ENCODE peak calls at places on chromosomes 11 and 22, in ten cellular contexts. One of them, this sample, is unnamed.

GRCh38 chr11:70381872-70382842 is 16.2 kb upstream of the CTTN start:
- DNase-seq in spleen: no peak
- DNase-seq in SK-N-SH: no peak
- DNase-seq in transverse colon: no peak
- DNase-seq in sigmoid colon: peak; percentile 56
- DNase-seq in HCT116: no peak
- DNase-seq in GM23338: peak; percentile 49
- DNase-seq in prostate gland: no peak
- DNase-seq in HepG2: no peak
- DNase-seq in endothelial cell of umbilical vein: no peak
- DNase-seq in this sample: no peak

GRCh38 chr11:2531987-2532703 is 87.3 kb downstream of the KCNQ1 start:
- DNase-seq in sigmoid colon: no peak
- DNase-seq in HepG2: no peak
- DNase-seq in spleen: peak; percentile 80
- DNase-seq in endothelial cell of umbilical vein: no peak
- DNase-seq in prostate gland: no peak
- DNase-seq in transverse colon: peak; percentile 8
- DNase-seq in GM23338: no peak
- DNase-seq in HCT116: no peak
- DNase-seq in SK-N-SH: no peak
- DNase-seq in this sample: no peak

GRCh38 chr11:57626895-57627294 is 22.8 kb downstream of the YPEL4 start:
- DNase-seq in HepG2: no peak
- DNase-seq in SK-N-SH: no peak
- DNase-seq in transverse colon: no peak
- DNase-seq in prostate gland: no peak
- DNase-seq in HCT116: no peak
- DNase-seq in sigmoid colon: no peak
- DNase-seq in endothelial cell of umbilical vein: no peak
- DNase-seq in spleen: no peak
- DNase-seq in GM23338: no peak
- DNase-seq in this sample: no peak

GRCh38 chr11:93744669-93745004 is 3.2 kb downstream of the C11orf54 start:
- DNase-seq in SK-N-SH: no peak
- DNase-seq in transverse colon: no peak
- DNase-seq in spleen: no peak
- DNase-seq in sigmoid colon: no peak
- DNase-seq in HepG2: peak; percentile 49
- DNase-seq in GM23338: no peak
- DNase-seq in prostate gland: peak; percentile 6
- DNase-seq in HCT116: no peak
- DNase-seq in endothelial cell of umbilical vein: no peak
- DNase-seq in this sample: no peak

GRCh38 chr11:116232364-116232801 is 540.4 kb downstream of the BUD13 start:
- DNase-seq in HCT116: no peak
- DNase-seq in spleen: peak; percentile 27
- DNase-seq in HepG2: no peak
- DNase-seq in transverse colon: peak; percentile 23
- DNase-seq in prostate gland: no peak
- DNase-seq in endothelial cell of umbilical vein: no peak
- DNase-seq in GM23338: no peak
- DNase-seq in SK-N-SH: no peak
- DNase-seq in sigmoid colon: peak; percentile 69
- DNase-seq in this sample: no peak

GRCh38 chr22:45537734-45538181 is 35.1 kb downstream of the FBLN1 start:
- DNase-seq in sigmoid colon: peak; percentile 90
- DNase-seq in HepG2: no peak
- DNase-seq in spleen: no peak
- DNase-seq in SK-N-SH: peak; percentile 66
- DNase-seq in transverse colon: peak; percentile 41
- DNase-seq in prostate gland: peak; percentile 90
- DNase-seq in endothelial cell of umbilical vein: no peak
- DNase-seq in GM23338: no peak
- DNase-seq in HCT116: no peak
- DNase-seq in this sample: no peak

GRCh38 chr11:6191733-6192132 is 7.3 kb upstream of the OR52W1 start:
- DNase-seq in GM23338: no peak
- DNase-seq in transverse colon: no peak
- DNase-seq in sigmoid colon: no peak
- DNase-seq in SK-N-SH: no peak
- DNase-seq in prostate gland: no peak
- DNase-seq in HCT116: no peak
- DNase-seq in endothelial cell of umbilical vein: no peak
- DNase-seq in spleen: no peak
- DNase-seq in HepG2: no peak
- DNase-seq in this sample: peak; percentile 69

GRCh38 chr22:50009765-50010675 is 2.5 kb downstream of the IL17REL start:
- DNase-seq in prostate gland: no peak
- DNase-seq in GM23338: no peak
- DNase-seq in HepG2: no peak
- DNase-seq in SK-N-SH: peak; percentile 44
- DNase-seq in spleen: no peak
- DNase-seq in HCT116: no peak
- DNase-seq in transverse colon: peak; percentile 5
- DNase-seq in endothelial cell of umbilical vein: no peak
- DNase-seq in sigmoid colon: peak; percentile 61
- DNase-seq in this sample: no peak

GRCh38 chr22:34437140-34437539 is 516.9 kb upstream of the LARGE1 start:
- DNase-seq in endothelial cell of umbilical vein: no peak
- DNase-seq in spleen: no peak
- DNase-seq in HCT116: no peak
- DNase-seq in SK-N-SH: no peak
- DNase-seq in sigmoid colon: no peak
- DNase-seq in prostate gland: peak; percentile 71
- DNase-seq in HepG2: no peak
- DNase-seq in transverse colon: no peak
- DNase-seq in GM23338: no peak
- DNase-seq in this sample: no peak

GRCh38 chr11:7204778-7205177 is 46.9 kb upstream of the SYT9 start:
- DNase-seq in prostate gland: no peak
- DNase-seq in SK-N-SH: no peak
- DNase-seq in sigmoid colon: no peak
- DNase-seq in endothelial cell of umbilical vein: peak; percentile 89
- DNase-seq in spleen: no peak
- DNase-seq in HCT116: no peak
- DNase-seq in transverse colon: no peak
- DNase-seq in HepG2: no peak
- DNase-seq in GM23338: no peak
- DNase-seq in this sample: no peak

GRCh38 chr11:116339306-116339705 is 433.5 kb downstream of the BUD13 start:
- DNase-seq in sigmoid colon: no peak
- DNase-seq in prostate gland: no peak
- DNase-seq in endothelial cell of umbilical vein: no peak
- DNase-seq in GM23338: no peak
- DNase-seq in HepG2: peak; percentile 86
- DNase-seq in spleen: no peak
- DNase-seq in HCT116: no peak
- DNase-seq in SK-N-SH: no peak
- DNase-seq in transverse colon: peak; percentile 20
- DNase-seq in this sample: no peak

GRCh38 chr22:41380993-41381328 is 781 bp upstream of the TEF start:
- DNase-seq in sigmoid colon: peak; percentile 96
- DNase-seq in GM23338: no peak
- DNase-seq in HCT116: peak; percentile 67
- DNase-seq in prostate gland: peak; percentile 68
- DNase-seq in SK-N-SH: no peak
- DNase-seq in spleen: no peak
- DNase-seq in HepG2: peak; percentile 83
- DNase-seq in transverse colon: peak; percentile 74
- DNase-seq in endothelial cell of umbilical vein: peak; percentile 62
- DNase-seq in this sample: no peak

GRCh38 chr11:119518746-119519382 is 95.9 kb upstream of the THY1 start:
- DNase-seq in GM23338: peak; percentile 84
- DNase-seq in sigmoid colon: no peak
- DNase-seq in transverse colon: no peak
- DNase-seq in endothelial cell of umbilical vein: peak; percentile 25
- DNase-seq in HepG2: no peak
- DNase-seq in prostate gland: no peak
- DNase-seq in SK-N-SH: no peak
- DNase-seq in HCT116: no peak
- DNase-seq in spleen: no peak
- DNase-seq in this sample: no peak

GRCh38 chr22:43828711-43829447 is 16.8 kb upstream of the EFCAB6 start:
- DNase-seq in prostate gland: no peak
- DNase-seq in spleen: peak; percentile 65
- DNase-seq in transverse colon: no peak
- DNase-seq in GM23338: peak; percentile 65
- DNase-seq in HCT116: no peak
- DNase-seq in sigmoid colon: peak; percentile 86
- DNase-seq in SK-N-SH: peak; percentile 61
- DNase-seq in endothelial cell of umbilical vein: no peak
- DNase-seq in HepG2: no peak
- DNase-seq in this sample: no peak
- TF ChIP-seq CTCF in prostate gland: no peak
- TF ChIP-seq CTCF in spleen: no peak
- TF ChIP-seq CTCF in transverse colon: no peak
- TF ChIP-seq CTCF in GM23338: no peak
- TF ChIP-seq CTCF in HCT116: peak; percentile 14
- TF ChIP-seq CTCF in sigmoid colon: no peak
- TF ChIP-seq CTCF in SK-N-SH: no peak
- TF ChIP-seq CTCF in endothelial cell of umbilical vein: no peak
- TF ChIP-seq CTCF in HepG2: peak; percentile 5
- TF ChIP-seq CTCF in this sample: no peak

GRCh38 chr22:39645532-39645931 is 75.0 kb downstream of the CACNA1I start:
- DNase-seq in HepG2: no peak
- DNase-seq in HCT116: no peak
- DNase-seq in transverse colon: no peak
- DNase-seq in SK-N-SH: peak; percentile 40
- DNase-seq in prostate gland: no peak
- DNase-seq in sigmoid colon: no peak
- DNase-seq in endothelial cell of umbilical vein: no peak
- DNase-seq in spleen: no peak
- DNase-seq in GM23338: no peak
- DNase-seq in this sample: no peak

GRCh38 chr22:39649500-39650089 is 79.0 kb downstream of the CACNA1I start:
- DNase-seq in sigmoid colon: no peak
- DNase-seq in HCT116: no peak
- DNase-seq in SK-N-SH: no peak
- DNase-seq in spleen: no peak
- DNase-seq in prostate gland: no peak
- DNase-seq in transverse colon: no peak
- DNase-seq in HepG2: no peak
- DNase-seq in GM23338: no peak
- DNase-seq in endothelial cell of umbilical vein: no peak
- DNase-seq in this sample: no peak

GRCh38 chr22:39643311-39644083 is 72.9 kb downstream of the CACNA1I start:
- DNase-seq in GM23338: no peak
- DNase-seq in HepG2: no peak
- DNase-seq in spleen: no peak
- DNase-seq in transverse colon: no peak
- DNase-seq in SK-N-SH: no peak
- DNase-seq in endothelial cell of umbilical vein: no peak
- DNase-seq in prostate gland: no peak
- DNase-seq in HCT116: no peak
- DNase-seq in sigmoid colon: no peak
- DNase-seq in this sample: no peak

GRCh38 chr22:39647836-39648500 is 77.4 kb downstream of the CACNA1I start:
- DNase-seq in HepG2: no peak
- DNase-seq in HCT116: no peak
- DNase-seq in endothelial cell of umbilical vein: no peak
- DNase-seq in spleen: no peak
- DNase-seq in prostate gland: no peak
- DNase-seq in GM23338: no peak
- DNase-seq in SK-N-SH: no peak
- DNase-seq in sigmoid colon: no peak
- DNase-seq in transverse colon: no peak
- DNase-seq in this sample: no peak

GRCh38 chr22:39646614-39647210 is 76.2 kb downstream of the CACNA1I start:
- DNase-seq in sigmoid colon: no peak
- DNase-seq in endothelial cell of umbilical vein: no peak
- DNase-seq in prostate gland: no peak
- DNase-seq in spleen: no peak
- DNase-seq in HCT116: no peak
- DNase-seq in GM23338: no peak
- DNase-seq in HepG2: no peak
- DNase-seq in SK-N-SH: no peak
- DNase-seq in transverse colon: no peak
- DNase-seq in this sample: no peak
- H3K27ac ChIP-seq in sigmoid colon: no peak overlapping the region
- H3K27ac ChIP-seq in endothelial cell of umbilical vein: no peak overlapping the region
- H3K27ac ChIP-seq in prostate gland: no peak overlapping the region
- H3K27ac ChIP-seq in spleen: no peak overlapping the region
- H3K27ac ChIP-seq in HCT116: no peak overlapping the region
- H3K27ac ChIP-seq in GM23338: no peak overlapping the region
- H3K27ac ChIP-seq in HepG2: no peak overlapping the region
- H3K27ac ChIP-seq in SK-N-SH: no peak overlapping the region
- H3K27ac ChIP-seq in transverse colon: no peak overlapping the region
- H3K27ac ChIP-seq in this sample: no peak overlapping the region

GRCh38 chr11:66329165-66329673 is 7.0 kb downstream of the RIN1 start:
- DNase-seq in GM23338: no peak
- DNase-seq in spleen: peak; percentile 28
- DNase-seq in HepG2: no peak
- DNase-seq in endothelial cell of umbilical vein: no peak
- DNase-seq in sigmoid colon: no peak
- DNase-seq in transverse colon: no peak
- DNase-seq in SK-N-SH: no peak
- DNase-seq in prostate gland: no peak
- DNase-seq in HCT116: no peak
- DNase-seq in this sample: no peak

GRCh38 chr11:66327171-66328035 is 8.8 kb downstream of the RIN1 start:
- DNase-seq in GM23338: no peak
- DNase-seq in HCT116: no peak
- DNase-seq in sigmoid colon: no peak
- DNase-seq in transverse colon: no peak
- DNase-seq in endothelial cell of umbilical vein: no peak
- DNase-seq in SK-N-SH: peak; percentile 33
- DNase-seq in prostate gland: no peak
- DNase-seq in HepG2: no peak
- DNase-seq in spleen: no peak
- DNase-seq in this sample: no peak

GRCh38 chr11:66326261-66327111 is 9.6 kb upstream of the CD248 start:
- DNase-seq in transverse colon: no peak
- DNase-seq in sigmoid colon: peak; percentile 82
- DNase-seq in HCT116: no peak
- DNase-seq in spleen: no peak
- DNase-seq in GM23338: no peak
- DNase-seq in HepG2: no peak
- DNase-seq in SK-N-SH: peak; percentile 79
- DNase-seq in endothelial cell of umbilical vein: no peak
- DNase-seq in prostate gland: no peak
- DNase-seq in this sample: no peak

GRCh38 chr11:66328036-66328306 is 8.3 kb downstream of the RIN1 start:
- DNase-seq in SK-N-SH: no peak
- DNase-seq in sigmoid colon: no peak
- DNase-seq in prostate gland: no peak
- DNase-seq in HepG2: no peak
- DNase-seq in spleen: no peak
- DNase-seq in transverse colon: peak; percentile 42
- DNase-seq in HCT116: no peak
- DNase-seq in endothelial cell of umbilical vein: no peak
- DNase-seq in GM23338: no peak
- DNase-seq in this sample: no peak

GRCh38 chr11:66328307-66329144 is 7.7 kb downstream of the RIN1 start:
- DNase-seq in HCT116: peak; percentile 54
- DNase-seq in endothelial cell of umbilical vein: peak; percentile 67
- DNase-seq in transverse colon: peak; percentile 82
- DNase-seq in prostate gland: peak; percentile 57
- DNase-seq in SK-N-SH: peak; percentile 93
- DNase-seq in sigmoid colon: peak; percentile 88
- DNase-seq in spleen: peak; percentile 93
- DNase-seq in GM23338: peak; percentile 91
- DNase-seq in HepG2: peak; percentile 71
- DNase-seq in this sample: peak; percentile 63
- TF ChIP-seq POLR2AphosphoS5 in HCT116: peak; percentile 15
- TF ChIP-seq POLR2AphosphoS5 in endothelial cell of umbilical vein: peak; percentile 14
- TF ChIP-seq POLR2AphosphoS5 in transverse colon: peak; percentile 6
- TF ChIP-seq POLR2AphosphoS5 in prostate gland: peak; percentile 79
- TF ChIP-seq POLR2AphosphoS5 in SK-N-SH: no peak
- TF ChIP-seq POLR2AphosphoS5 in sigmoid colon: no peak
- TF ChIP-seq POLR2AphosphoS5 in spleen: peak; percentile 81
- TF ChIP-seq POLR2AphosphoS5 in GM23338: no peak
- TF ChIP-seq POLR2AphosphoS5 in HepG2: no peak
- TF ChIP-seq POLR2AphosphoS5 in this sample: no peak

GRCh38 chr11:124745835-124746620 is 6.0 kb downstream of the VSIG2 start:
- DNase-seq in sigmoid colon: no peak
- DNase-seq in spleen: peak; percentile 89
- DNase-seq in GM23338: peak; percentile 80
- DNase-seq in HepG2: no peak
- DNase-seq in transverse colon: peak; percentile 68
- DNase-seq in SK-N-SH: no peak
- DNase-seq in HCT116: no peak
- DNase-seq in endothelial cell of umbilical vein: no peak
- DNase-seq in prostate gland: no peak
- DNase-seq in this sample: peak; percentile 24
- TF ChIP-seq CTCF in sigmoid colon: no peak
- TF ChIP-seq CTCF in spleen: no peak
- TF ChIP-seq CTCF in GM23338: peak; percentile 19
- TF ChIP-seq CTCF in HepG2: peak; percentile 45
- TF ChIP-seq CTCF in transverse colon: peak; percentile 26
- TF ChIP-seq CTCF in SK-N-SH: no peak
- TF ChIP-seq CTCF in HCT116: peak; percentile 26
- TF ChIP-seq CTCF in endothelial cell of umbilical vein: peak; percentile 42
- TF ChIP-seq CTCF in prostate gland: peak; percentile 43
- TF ChIP-seq CTCF in this sample: no peak